ENCODE peak calls at places on chromosomes 11 and 22, in five cellular contexts. F, O, V, E and M are unnamed samples.

GRCh38 chr11:32427935-32428664 is 7.2 kb downstream of the WT1 start:
- DNase-seq in V (no peak), F (no peak), E (no peak), O (no peak), M (no peak)

GRCh38 chr11:116787786-116788486 is at the start of gene ZPR1:
- DNase-seq in V (peak), O (peak), F (peak), E (peak), M (peak)

GRCh38 chr11:127640822-127641485 is 640.4 kb upstream of the KIRREL3 start:
- DNase-seq in O (no peak), V (no peak), F (peak), E (no peak), M (no peak)

GRCh38 chr22:42682113-42682851 is 33.1 kb upstream of the CYB5R3 start:
- DNase-seq in F (no peak), O (no peak), E (no peak), V (no peak), M (no peak)

GRCh38 chr11:129591527-129591926 is 215.9 kb downstream of the BARX2 start:
- DNase-seq in E (no peak), V (no peak), F (no peak), O (no peak), M (no peak)

GRCh38 chr11:9170450-9170849 is 79.1 kb upstream of the SCUBE2 start:
- DNase-seq in E (no peak), V (no peak), O (no peak), F (no peak), M (no peak)

GRCh38 chr11:85752890-85753581 is 57.9 kb downstream of the SYTL2 start:
- DNase-seq in F (no peak), E (no peak), V (no peak), O (no peak), M (peak)

GRCh38 chr11:74418509-74418895 is 20.3 kb upstream of the PGM2L1 start:
- DNase-seq in F (no peak), O (no peak), E (no peak), V (no peak), M (no peak)

GRCh38 chr11:534592-535518 is 521 bp downstream of the HRAS start:
- DNase-seq in V (peak), E (peak), O (peak), F (peak), M (no peak)

GRCh38 chr22:50105529-50106100 is 15.8 kb downstream of the MOV10L1 start:
- DNase-seq in F (peak), E (no peak), V (no peak), O (no peak), M (no peak)

GRCh38 chr11:85886089-85887056 is 31.2 kb downstream of the CCDC83 start:
- DNase-seq in E (no peak), O (no peak), F (no peak), V (no peak), M (no peak)

GRCh38 chr22:45285431-45286058 is 796 bp downstream of the UPK3A start:
- DNase-seq in V (peak), F (no peak), O (peak), E (no peak), M (no peak)

GRCh38 chr11:82864268-82864667 is 36.0 kb downstream of the PRCP start:
- DNase-seq in V (peak), E (peak), O (peak), F (peak), M (no peak)

GRCh38 chr11:134560566-134561347 is 148.7 kb upstream of the B3GAT1 start:
- DNase-seq in E (no peak), O (peak), F (no peak), V (peak), M (no peak)

GRCh38 chr11:67615455-67616430 is 9.0 kb downstream of the NDUFV1 start:
- DNase-seq in E (no peak), F (peak), V (peak), O (peak), M (no peak)

GRCh38 chr11:124876818-124877630 is 11.8 kb downstream of the ROBO3 start:
- DNase-seq in V (no peak), F (no peak), O (peak), E (no peak), M (no peak)

GRCh38 chr11:9736365-9736764 is 72.5 kb downstream of the SWAP70 start:
- DNase-seq in F (no peak), O (no peak), E (no peak), V (no peak), M (no peak)

GRCh38 chr22:37070744-37071143 is 19.2 kb downstream of the KCTD17 start:
- DNase-seq in V (no peak), F (no peak), O (no peak), E (no peak), M (no peak)

GRCh38 chr22:46007003-46007847 is 30.3 kb upstream of the WNT7B start:
- DNase-seq in V (no peak), F (peak), E (peak), O (no peak), M (no peak)

GRCh38 chr22:41377846-41378245 is 3.9 kb upstream of the TEF start:
- DNase-seq in O (no peak), V (no peak), F (no peak), E (no peak), M (no peak)